ENCODE peak calls at places on chromosomes 3 and 15, in ten cellular contexts. D is H1, M is mucosa of descending colon, V is stomach, C is IMR-90, U is heart left ventricle, N is ovary, F is astrocyte of the spinal cord, B is fibroblast of pulmonary artery, E is testis. I is an unnamed sample.

GRCh38 chr3:77348244-77348855 is 308.5 kb downstream of the ROBO2 start:
- DNase-seq in D (peak; percentile 50), M (no peak), V (no peak), C (peak; percentile 6), U (no peak), N (no peak), F (peak; percentile 14), B (peak; percentile 20), E (peak; percentile 48), I (no peak)

GRCh38 chr15:67865331-67865730 is 25.5 kb upstream of the RNU6-1 start:
- DNase-seq in D (no peak), M (no peak), V (no peak), C (peak; percentile 37), U (no peak), N (no peak), F (peak; percentile 18), B (no peak), E (no peak), I (peak; percentile 27)

GRCh38 chr15:51181905-51182304 is 87.2 kb upstream of the TNFAIP8L3 start:
- DNase-seq in D (no peak), M (no peak), V (no peak), C (no peak), U (no peak), N (no peak), F (no peak), B (no peak), E (no peak), I (no peak)

GRCh38 chr15:75570119-75570518 is 9.0 kb downstream of the PTPN9 start:
- DNase-seq in D (no peak), M (no peak), V (no peak), C (no peak), U (no peak), N (no peak), F (no peak), B (peak; percentile 16), E (no peak), I (peak; percentile 30)

GRCh38 chr3:183944790-183945189 is 60.1 kb upstream of the PARL start:
- DNase-seq in D (no peak), M (no peak), V (no peak), C (no peak), U (no peak), N (no peak), F (no peak), B (no peak), E (no peak), I (no peak)

GRCh38 chr3:42033741-42034140 is 57.4 kb upstream of the TRAK1 start:
- DNase-seq in D (no peak), M (no peak), V (no peak), C (peak; percentile 78), U (no peak), N (no peak), F (no peak), B (no peak), E (no peak), I (peak; percentile 52)

GRCh38 chr3:156816091-156816793 is 9.9 kb upstream of the LEKR1 start:
- DNase-seq in D (no peak), M (peak; percentile 66), V (peak; percentile 43), C (peak; percentile 79), U (peak; percentile 33), N (peak; percentile 40), F (peak; percentile 39), B (peak; percentile 57), E (peak; percentile 42), I (peak; percentile 44)

GRCh38 chr3:73229036-73229435 is 167.6 kb downstream of the EBLN2 start:
- DNase-seq in D (no peak), M (no peak), V (no peak), C (no peak), U (no peak), N (no peak), F (no peak), B (no peak), E (no peak), I (no peak)

GRCh38 chr15:63306480-63307073 is 29.2 kb downstream of the APH1B start:
- DNase-seq in D (no peak), M (no peak), V (no peak), C (no peak), U (no peak), N (no peak), F (no peak), B (no peak), E (no peak), I (no peak)

GRCh38 chr3:162525052-162525451 is 1028.4 kb downstream of the OTOL1 start:
- DNase-seq in D (no peak), M (no peak), V (no peak), C (peak; percentile 94), U (no peak), N (no peak), F (peak; percentile 87), B (peak; percentile 93), E (no peak), I (peak; percentile 94)

GRCh38 chr3:138072816-138073215 is 42.6 kb downstream of the DZIP1L start:
- DNase-seq in D (no peak), M (no peak), V (no peak), C (no peak), U (no peak), N (no peak), F (no peak), B (no peak), E (no peak), I (no peak)

GRCh38 chr3:50157821-50158556 is 2.9 kb downstream of the SEMA3F start:
- DNase-seq in D (no peak), M (no peak), V (no peak), C (peak; percentile 44), U (no peak), N (no peak), F (no peak), B (peak; percentile 31), E (no peak), I (peak; percentile 33)

GRCh38 chr3:50155491-50155878 is 361 bp downstream of the SEMA3F start:
- DNase-seq in D (no peak), M (no peak), V (no peak), C (no peak), U (no peak), N (no peak), F (no peak), B (no peak), E (no peak), I (no peak)

GRCh38 chr3:50155891-50156290 is 767 bp downstream of the SEMA3F start:
- DNase-seq in D (no peak), M (no peak), V (no peak), C (no peak), U (no peak), N (no peak), F (no peak), B (no peak), E (no peak), I (no peak)

GRCh38 chr3:50156549-50156948 is 1.4 kb downstream of the SEMA3F start:
- DNase-seq in D (no peak), M (no peak), V (no peak), C (no peak), U (no peak), N (no peak), F (no peak), B (no peak), E (no peak), I (no peak)

DNA sequence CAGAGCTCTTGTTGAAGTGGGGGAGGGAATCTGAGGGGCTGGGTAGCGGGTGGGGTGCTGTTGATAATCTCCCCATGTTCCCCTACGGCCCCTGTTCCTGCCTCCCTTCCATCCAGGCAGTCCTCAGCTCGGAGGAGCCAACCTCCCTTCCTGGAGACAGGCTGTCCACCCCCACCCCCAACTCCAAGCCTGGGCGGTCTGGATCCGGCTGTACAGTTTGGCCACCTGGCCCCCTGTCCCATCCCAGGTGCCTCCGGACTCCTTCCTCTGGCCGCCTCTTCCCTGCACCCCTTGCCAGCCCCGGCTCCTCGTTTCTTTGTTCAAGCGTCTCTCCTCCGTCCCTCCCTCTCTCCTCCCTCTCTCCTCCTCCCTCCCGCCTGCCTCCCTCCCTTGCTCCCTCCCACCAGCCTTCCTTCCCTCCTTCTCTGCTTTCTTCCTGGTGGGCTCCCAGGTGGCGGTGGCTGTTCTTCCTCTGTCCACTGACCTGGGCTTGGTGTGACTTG is 1.9 kb downstream of the SEMA3F start:
- DNase-seq in D (no peak), M (no peak), V (peak; percentile 57), C (peak; percentile 40), U (no peak), N (no peak), F (no peak), B (peak; percentile 47), E (no peak), I (peak; percentile 26)
- H3K4me3 ChIP-seq in D (peak overlapping the region; percentile 69), M (no peak overlapping the region), V (peak overlapping the region; percentile 62), C (peak overlapping the region; percentile 45), U (peak overlapping the region; percentile 63), N (peak overlapping the region; percentile 22), F (peak overlapping the region; percentile 45), B (peak overlapping the region; percentile 64), E (no peak overlapping the region), I (peak overlapping the region; percentile 70)

GRCh38 chr3:47440131-47440530 is 35.6 kb downstream of the SCAP start:
- DNase-seq in D (no peak), M (no peak), V (no peak), C (no peak), U (no peak), N (no peak), F (no peak), B (peak; percentile 41), E (no peak), I (no peak)
- TF ChIP-seq CTCF in D (peak; percentile 45), M (no peak), V (no peak), C (peak; percentile 40), U (no peak), N (no peak), F (peak; percentile 50), B (peak; percentile 48), E (peak; percentile 7), I (peak; percentile 40)

GRCh38 chr3:21694506-21694905 is 56.5 kb downstream of the ZNF385D start:
- DNase-seq in D (no peak), M (no peak), V (no peak), C (no peak), U (no peak), N (no peak), F (no peak), B (no peak), E (no peak), I (no peak)
- H3K4me3 ChIP-seq in D (no peak overlapping the region), M (no peak overlapping the region), V (no peak overlapping the region), C (no peak overlapping the region), U (no peak overlapping the region), N (no peak overlapping the region), F (no peak overlapping the region), B (no peak overlapping the region), E (no peak overlapping the region), I (no peak overlapping the region)

GRCh38 chr3:150274372-150274771 is 133.7 kb upstream of the TSC22D2 start:
- DNase-seq in D (no peak), M (no peak), V (no peak), C (no peak), U (no peak), N (no peak), F (no peak), B (no peak), E (no peak), I (no peak)

GRCh38 chr3:150277444-150277843 is 130.7 kb upstream of the TSC22D2 start:
- DNase-seq in D (no peak), M (no peak), V (no peak), C (no peak), U (no peak), N (no peak), F (no peak), B (no peak), E (no peak), I (no peak)

GRCh38 chr3:150278843-150279341 is 129.2 kb upstream of the TSC22D2 start:
- DNase-seq in D (no peak), M (no peak), V (no peak), C (no peak), U (no peak), N (no peak), F (no peak), B (no peak), E (no peak), I (no peak)

GRCh38 chr3:150271578-150271930 is 136.5 kb upstream of the TSC22D2 start:
- DNase-seq in D (no peak), M (no peak), V (no peak), C (no peak), U (no peak), N (no peak), F (no peak), B (no peak), E (no peak), I (peak; percentile 32)

GRCh38 chr3:150275946-150276345 is 132.2 kb upstream of the TSC22D2 start:
- DNase-seq in D (no peak), M (no peak), V (no peak), C (peak; percentile 20), U (no peak), N (no peak), F (no peak), B (peak; percentile 31), E (no peak), I (peak; percentile 38)
- TF ChIP-seq CTCF in D (no peak), M (no peak), V (no peak), C (no peak), U (no peak), N (no peak), F (no peak), B (no peak), E (no peak), I (no peak)

I was measured in fibroblast of the aortic adventitia.